ENCODE peak calls at places on chromosomes 11 and 22, in four cellular contexts. H is K562, L is HepG2, Z is WTC11. J is an unnamed sample.

GRCh38 chr11:64810271-64810890 is at the start of gene MEN1:
- DNase-seq in H (peak), L (peak), Z (peak), J (peak)

GRCh38 chr11:38274031-38274430 is 1676.0 kb upstream of the RAG2 start:
- DNase-seq in H (no peak), L (no peak), Z (no peak), J (no peak)

GRCh38 chr11:67404515-67405195 is 772 bp downstream of the TBC1D10C start:
- DNase-seq in H (peak), L (no peak), Z (no peak), J (no peak)

GRCh38 chr11:3094223-3094824 is 37.1 kb upstream of the CARS1 start:
- DNase-seq in H (no peak), L (no peak), Z (no peak), J (no peak)

GRCh38 chr22:22955866-22956535 is 68.4 kb downstream of the IGLL5 start:
- DNase-seq in H (peak), L (peak), Z (peak), J (peak)

GRCh38 chr11:78416285-78417174 is 1.1 kb downstream of the GAB2 start:
- DNase-seq in H (peak), L (peak), Z (peak), J (peak)

GRCh38 chr11:128582496-128583366 is 4.6 kb downstream of the ETS1 start:
- DNase-seq in H (no peak), L (no peak), Z (peak), J (no peak)

GRCh38 chr11:119933164-119933563 is 204.2 kb upstream of the NECTIN1 start:
- DNase-seq in H (no peak), L (no peak), Z (no peak), J (no peak)

GRCh38 chr11:27282806-27283205 is 80.2 kb downstream of the CCDC34 start:
- DNase-seq in H (no peak), L (no peak), Z (no peak), J (no peak)

GRCh38 chr11:7667460-7667859 is 5.8 kb downstream of the CYB5R2 start:
- DNase-seq in H (no peak), L (no peak), Z (no peak), J (no peak)

GRCh38 chr11:13983081-13983751 is 20.7 kb downstream of the SPON1 start:
- DNase-seq in H (no peak), L (no peak), Z (no peak), J (peak)

GRCh38 chr22:17167486-17167885 is 8.4 kb upstream of the HDHD5 start:
- DNase-seq in H (no peak), L (no peak), Z (no peak), J (no peak)

GRCh38 chr22:30143265-30143664 is 63.0 kb downstream of the HORMAD2 start:
- DNase-seq in H (no peak), L (no peak), Z (no peak), J (no peak)

GRCh38 chr22:30564045-30564765 is 10.3 kb downstream of the GAL3ST1 start:
- DNase-seq in H (no peak), L (no peak), Z (no peak), J (no peak)

DNA sequence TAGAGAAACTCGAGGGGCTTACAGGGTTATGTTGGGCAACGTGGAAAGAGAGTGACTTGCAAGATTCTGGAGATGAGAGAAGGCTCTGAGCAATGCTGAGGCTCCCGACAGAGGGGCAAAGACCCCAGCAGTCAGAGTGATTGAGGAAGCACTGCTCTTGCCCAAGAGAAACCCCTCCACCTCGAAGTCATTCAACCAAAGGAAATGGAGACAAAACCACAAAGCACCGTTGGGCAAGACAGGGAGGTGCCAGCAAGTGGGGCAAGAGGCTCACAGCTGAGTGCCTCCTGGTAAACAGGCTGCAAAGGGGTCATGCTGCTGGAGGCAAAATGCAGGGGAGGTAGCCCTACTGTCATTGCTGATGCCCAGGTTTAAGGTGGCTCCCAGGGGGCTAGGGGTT is 17.9 kb upstream of the MYH9 start:
- DNase-seq in H (no peak), L (no peak), Z (no peak), J (no peak)
- TF ChIP-seq ELF4 in H (no peak), L (no peak), Z (no peak), J (no peak)

GRCh38 chr11:110337570-110338193 is 41.3 kb upstream of the RDX start:
- DNase-seq in H (no peak), L (no peak), Z (no peak), J (no peak)
- TF ChIP-seq ELF4 in H (no peak), L (no peak), Z (no peak), J (no peak)

GRCh38 chr11:20162824-20163777 is 2.8 kb upstream of the DBX1 start:
- DNase-seq in H (no peak), L (no peak), Z (peak), J (no peak)
- TF ChIP-seq ELF4 in H (no peak), L (no peak), Z (no peak), J (no peak)

GRCh38 chr22:36280379-36280778 is 27.4 kb downstream of the APOL1 start:
- DNase-seq in H (no peak), L (no peak), Z (no peak), J (no peak)

GRCh38 chr22:36279219-36279666 is 26.3 kb downstream of the APOL1 start:
- DNase-seq in H (no peak), L (peak), Z (no peak), J (no peak)

GRCh38 chr22:36281726-36282077 is 28.8 kb downstream of the APOL1 start:
- DNase-seq in H (no peak), L (no peak), Z (no peak), J (no peak)

GRCh38 chr22:36274547-36274946 is 21.6 kb downstream of the APOL1 start:
- DNase-seq in H (no peak), L (no peak), Z (no peak), J (no peak)

GRCh38 chr22:36277482-36278291 is 24.8 kb downstream of the APOL1 start:
- DNase-seq in H (peak), L (peak), Z (peak), J (peak)
- TF ChIP-seq ELF4 in H (no peak), L (no peak), Z (no peak), J (no peak)

GRCh38 chr22:27377501-27377900 is 424.1 kb downstream of the MN1 start:
- DNase-seq in H (no peak), L (no peak), Z (no peak), J (no peak)

GRCh38 chr22:27370987-27371386 is 430.6 kb downstream of the MN1 start:
- DNase-seq in H (no peak), L (no peak), Z (no peak), J (no peak)

GRCh38 chr22:27372364-27372763 is 429.2 kb downstream of the MN1 start:
- DNase-seq in H (no peak), L (no peak), Z (no peak), J (no peak)

GRCh38 chr22:27370281-27370680 is 431.3 kb downstream of the MN1 start:
- DNase-seq in H (no peak), L (no peak), Z (no peak), J (no peak)

DNA sequence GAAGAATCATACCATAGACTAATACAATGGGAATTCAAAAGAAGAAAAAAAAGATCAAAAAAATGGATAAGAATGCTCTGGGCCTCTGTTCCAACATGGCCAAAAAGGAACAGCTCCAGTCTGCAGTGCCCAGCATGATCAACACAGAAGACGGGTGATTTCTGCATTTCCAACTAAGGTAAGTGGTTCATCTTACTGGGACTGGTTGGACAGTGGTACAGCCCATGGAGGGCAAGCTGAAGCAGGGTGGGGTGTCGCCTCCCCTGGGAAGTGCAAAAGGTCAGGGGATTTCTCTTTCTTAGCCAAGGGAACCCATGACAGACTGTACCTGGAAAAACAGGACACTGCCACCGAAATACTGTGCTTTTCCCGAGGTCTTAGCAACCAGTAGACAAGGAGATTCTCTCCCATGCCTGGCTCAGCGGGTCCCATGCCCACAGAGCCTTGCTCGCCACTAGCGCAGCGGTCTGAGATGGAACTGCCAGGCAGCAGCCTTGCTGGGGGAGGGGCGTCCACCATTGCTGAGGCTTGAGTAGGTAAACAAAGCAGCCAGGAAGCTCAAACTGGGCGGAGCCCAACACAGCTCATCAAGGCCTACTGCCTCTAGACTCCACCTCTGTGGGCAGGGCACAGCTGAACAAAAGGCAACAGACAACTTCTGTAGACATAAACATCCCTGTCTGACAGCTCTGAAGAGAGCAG is 428.4 kb downstream of the MN1 start:
- DNase-seq in H (no peak), L (peak), Z (peak), J (no peak)
- TF ChIP-seq ELF4 in H (no peak), L (no peak), Z (no peak), J (no peak)

DNA sequence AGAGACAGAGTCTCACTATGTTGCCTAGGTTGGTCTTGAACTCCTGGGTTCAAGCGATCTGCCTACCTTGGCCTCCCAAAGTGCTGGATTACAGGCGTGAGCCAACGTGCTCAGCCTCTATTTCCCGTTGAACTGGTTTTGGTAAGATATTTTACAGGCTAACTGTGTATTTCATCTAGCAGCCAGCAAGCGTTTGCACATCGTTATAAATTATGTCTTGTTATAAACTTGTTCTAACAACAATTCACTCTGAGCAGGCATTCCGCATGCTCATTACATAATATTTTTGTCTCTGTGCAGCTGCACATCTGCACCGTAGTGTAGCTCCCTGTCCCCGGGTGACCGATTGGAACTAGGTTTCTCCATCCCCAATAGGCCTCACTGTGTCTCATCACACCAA is 47.9 kb downstream of the TST start:
- DNase-seq in H (no peak), L (no peak), Z (no peak), J (no peak)
- TF ChIP-seq ELF4 in H (no peak), L (no peak), Z (no peak), J (no peak)

GRCh38 chr22:33337524-33337923 is 279.3 kb upstream of the SYN3 start:
- DNase-seq in H (no peak), L (no peak), Z (no peak), J (no peak)
- TF ChIP-seq ELF4 in H (no peak), L (no peak), Z (no peak), J (no peak)

DNA sequence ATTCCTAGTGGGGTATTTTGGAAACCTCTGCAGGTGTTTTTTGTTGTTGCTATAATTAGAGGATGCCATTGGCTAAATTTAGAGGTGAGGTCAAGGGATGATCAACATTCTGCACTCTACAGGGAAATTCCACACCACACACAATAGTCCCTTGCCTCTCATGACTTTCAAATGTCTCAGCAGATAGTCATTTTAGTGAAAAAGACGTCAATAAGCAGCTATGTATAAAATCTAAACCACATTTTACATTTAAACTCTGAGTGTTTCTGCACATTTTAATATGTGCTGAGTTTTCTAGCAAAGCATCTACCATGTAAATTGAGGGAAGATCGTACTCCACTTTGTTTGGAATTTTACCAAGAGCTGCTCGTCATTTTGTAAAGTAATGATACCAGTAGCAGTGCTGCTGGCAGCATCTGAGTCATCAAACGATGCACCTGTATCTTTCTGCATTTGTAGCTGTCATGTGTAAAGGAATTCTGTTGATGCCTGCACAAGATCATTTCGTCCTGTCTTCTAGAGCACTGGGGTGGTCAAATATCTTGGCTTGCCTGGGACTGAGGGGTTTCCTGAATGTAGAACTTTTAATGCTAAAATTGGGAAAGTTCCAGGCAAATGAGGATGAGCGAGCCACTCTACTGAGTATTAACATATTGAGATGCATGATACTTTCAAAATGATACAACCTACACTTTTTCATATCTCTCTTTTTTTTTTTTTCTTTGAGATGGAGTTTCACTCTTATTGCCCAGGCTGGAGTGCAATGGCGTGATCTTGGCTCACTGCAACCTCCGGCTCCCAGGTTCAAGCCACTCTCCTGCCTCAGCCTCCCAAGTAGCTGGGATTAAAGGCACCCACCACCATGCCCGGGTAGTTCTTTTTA is 414.5 kb upstream of the SYN3 start:
- DNase-seq in H (no peak), L (no peak), Z (no peak), J (no peak)
- TF ChIP-seq ELF4 in H (no peak), L (no peak), Z (no peak), J (no peak)

GRCh38 chr22:26432619-26433311 is 3.7 kb downstream of the ASPHD2 start:
- DNase-seq in H (no peak), L (no peak), Z (no peak), J (no peak)

GRCh38 chr22:26436903-26437515 is 7.9 kb downstream of the ASPHD2 start:
- DNase-seq in H (no peak), L (no peak), Z (no peak), J (no peak)

GRCh38 chr22:26433805-26434204 is 4.7 kb downstream of the ASPHD2 start:
- DNase-seq in H (no peak), L (no peak), Z (no peak), J (no peak)

GRCh38 chr22:26438006-26438405 is 8.9 kb downstream of the ASPHD2 start:
- DNase-seq in H (no peak), L (no peak), Z (no peak), J (no peak)

GRCh38 chr22:26435327-26436093 is 6.5 kb downstream of the ASPHD2 start:
- DNase-seq in H (no peak), L (no peak), Z (no peak), J (no peak)
- TF ChIP-seq ELF4 in H (no peak), L (no peak), Z (no peak), J (no peak)

GRCh38 chr22:46267431-46268279 is at the start of gene TTC38:
- DNase-seq in H (peak), L (peak), Z (peak), J (peak)

GRCh38 chr22:46260038-46260437 is 3.1 kb downstream of the PKDREJ start:
- DNase-seq in H (no peak), L (no peak), Z (no peak), J (no peak)

GRCh38 chr22:46262449-46263207 is 515 bp downstream of the PKDREJ start:
- DNase-seq in H (no peak), L (no peak), Z (peak), J (no peak)

GRCh38 chr22:46259374-46259773 is 3.8 kb downstream of the PKDREJ start:
- DNase-seq in H (no peak), L (no peak), Z (no peak), J (no peak)

GRCh38 chr22:46263208-46263575 is at the start of gene PKDREJ:
- DNase-seq in H (no peak), L (no peak), Z (no peak), J (no peak)
- TF ChIP-seq ELF4 in H (no peak), L (no peak), Z (no peak), J (no peak)

J was measured in HEK293T.